ENCODE peak calls at places on chromosomes 4 and X, in nine cellular contexts. One of them, this sample, is unnamed.

GRCh38 chrX:106397788-106398538 is 213.8 kb upstream of the RADX start:
- DNase-seq in SW480: peak; percentile 20
- DNase-seq in GM10248: no peak
- DNase-seq in naive thymus-derived CD4-positive, alpha-beta T cell: no peak
- DNase-seq in activated CD4-positive, alpha-beta T cell treated with anti-CD3 and anti-CD28 coated beads, Interleukin-2, amount 50 U/mL, for 48 hours: no peak
- DNase-seq in activated CD8-positive, alpha-beta memory T cell treated with anti-CD3 and anti-CD28 coated beads for 4 hours: no peak
- DNase-seq in DMS153: no peak
- DNase-seq in NCI-H1417 treated with DMSO at 0.1 percent for 48 hours: no peak
- DNase-seq in cardiac fibroblast: peak; percentile 32
- DNase-seq in this sample: no peak

GRCh38 chr4:157050561-157050960 is 25.4 kb upstream of the GLRB start:
- DNase-seq in GM10248: no peak
- DNase-seq in DMS153: no peak
- DNase-seq in cardiac fibroblast: no peak
- DNase-seq in activated CD8-positive, alpha-beta memory T cell treated with anti-CD3 and anti-CD28 coated beads for 4 hours: no peak
- DNase-seq in naive thymus-derived CD4-positive, alpha-beta T cell: no peak
- DNase-seq in NCI-H1417 treated with DMSO at 0.1 percent for 48 hours: no peak
- DNase-seq in SW480: no peak
- DNase-seq in activated CD4-positive, alpha-beta T cell treated with anti-CD3 and anti-CD28 coated beads, Interleukin-2, amount 50 U/mL, for 48 hours: no peak
- DNase-seq in this sample: no peak

GRCh38 chrX:44514272-44514671 is 28.4 kb downstream of the FUNDC1 start:
- DNase-seq in GM10248: no peak
- DNase-seq in naive thymus-derived CD4-positive, alpha-beta T cell: no peak
- DNase-seq in NCI-H1417 treated with DMSO at 0.1 percent for 48 hours: no peak
- DNase-seq in SW480: no peak
- DNase-seq in DMS153: no peak
- DNase-seq in activated CD8-positive, alpha-beta memory T cell treated with anti-CD3 and anti-CD28 coated beads for 4 hours: no peak
- DNase-seq in cardiac fibroblast: no peak
- DNase-seq in activated CD4-positive, alpha-beta T cell treated with anti-CD3 and anti-CD28 coated beads, Interleukin-2, amount 50 U/mL, for 48 hours: no peak
- DNase-seq in this sample: no peak

GRCh38 chr4:139725236-139725635 is 59.6 kb downstream of the MGST2 start:
- DNase-seq in activated CD8-positive, alpha-beta memory T cell treated with anti-CD3 and anti-CD28 coated beads for 4 hours: no peak
- DNase-seq in activated CD4-positive, alpha-beta T cell treated with anti-CD3 and anti-CD28 coated beads, Interleukin-2, amount 50 U/mL, for 48 hours: no peak
- DNase-seq in NCI-H1417 treated with DMSO at 0.1 percent for 48 hours: no peak
- DNase-seq in DMS153: no peak
- DNase-seq in SW480: no peak
- DNase-seq in naive thymus-derived CD4-positive, alpha-beta T cell: no peak
- DNase-seq in cardiac fibroblast: no peak
- DNase-seq in GM10248: no peak
- DNase-seq in this sample: no peak

GRCh38 chrX:107677501-107677901 is 49.2 kb downstream of the PRPS1 start:
- DNase-seq in cardiac fibroblast: peak; percentile 39
- DNase-seq in DMS153: no peak
- DNase-seq in NCI-H1417 treated with DMSO at 0.1 percent for 48 hours: no peak
- DNase-seq in SW480: peak; percentile 33
- DNase-seq in activated CD8-positive, alpha-beta memory T cell treated with anti-CD3 and anti-CD28 coated beads for 4 hours: no peak
- DNase-seq in activated CD4-positive, alpha-beta T cell treated with anti-CD3 and anti-CD28 coated beads, Interleukin-2, amount 50 U/mL, for 48 hours: no peak
- DNase-seq in GM10248: no peak
- DNase-seq in naive thymus-derived CD4-positive, alpha-beta T cell: no peak
- DNase-seq in this sample: no peak

GRCh38 chr4:165288639-165289428 is 38.6 kb upstream of the MSMO1 start:
- DNase-seq in naive thymus-derived CD4-positive, alpha-beta T cell: no peak
- DNase-seq in activated CD4-positive, alpha-beta T cell treated with anti-CD3 and anti-CD28 coated beads, Interleukin-2, amount 50 U/mL, for 48 hours: no peak
- DNase-seq in SW480: peak; percentile 69
- DNase-seq in DMS153: no peak
- DNase-seq in cardiac fibroblast: peak; percentile 83
- DNase-seq in GM10248: no peak
- DNase-seq in activated CD8-positive, alpha-beta memory T cell treated with anti-CD3 and anti-CD28 coated beads for 4 hours: no peak
- DNase-seq in NCI-H1417 treated with DMSO at 0.1 percent for 48 hours: no peak
- DNase-seq in this sample: no peak

GRCh38 chr4:12636191-12636590 is 847.9 kb downstream of the RAB28 start:
- DNase-seq in naive thymus-derived CD4-positive, alpha-beta T cell: no peak
- DNase-seq in SW480: no peak
- DNase-seq in activated CD8-positive, alpha-beta memory T cell treated with anti-CD3 and anti-CD28 coated beads for 4 hours: no peak
- DNase-seq in GM10248: no peak
- DNase-seq in NCI-H1417 treated with DMSO at 0.1 percent for 48 hours: no peak
- DNase-seq in activated CD4-positive, alpha-beta T cell treated with anti-CD3 and anti-CD28 coated beads, Interleukin-2, amount 50 U/mL, for 48 hours: no peak
- DNase-seq in DMS153: no peak
- DNase-seq in cardiac fibroblast: no peak
- DNase-seq in this sample: no peak

GRCh38 chrX:49029876-49030275 is 13.3 kb downstream of the TFE3 start:
- DNase-seq in cardiac fibroblast: no peak
- DNase-seq in NCI-H1417 treated with DMSO at 0.1 percent for 48 hours: no peak
- DNase-seq in GM10248: no peak
- DNase-seq in activated CD8-positive, alpha-beta memory T cell treated with anti-CD3 and anti-CD28 coated beads for 4 hours: no peak
- DNase-seq in naive thymus-derived CD4-positive, alpha-beta T cell: no peak
- DNase-seq in activated CD4-positive, alpha-beta T cell treated with anti-CD3 and anti-CD28 coated beads, Interleukin-2, amount 50 U/mL, for 48 hours: no peak
- DNase-seq in SW480: peak; percentile 49
- DNase-seq in DMS153: no peak
- DNase-seq in this sample: no peak

GRCh38 chr4:1717129-1718094 is 3.7 kb downstream of the TMEM129 start:
- DNase-seq in activated CD8-positive, alpha-beta memory T cell treated with anti-CD3 and anti-CD28 coated beads for 4 hours: no peak
- DNase-seq in DMS153: no peak
- DNase-seq in NCI-H1417 treated with DMSO at 0.1 percent for 48 hours: peak; percentile 2
- DNase-seq in activated CD4-positive, alpha-beta T cell treated with anti-CD3 and anti-CD28 coated beads, Interleukin-2, amount 50 U/mL, for 48 hours: no peak
- DNase-seq in GM10248: no peak
- DNase-seq in naive thymus-derived CD4-positive, alpha-beta T cell: no peak
- DNase-seq in SW480: no peak
- DNase-seq in cardiac fibroblast: no peak
- DNase-seq in this sample: no peak

GRCh38 chr4:55549888-55550287 is 3.2 kb upstream of the CLOCK start:
- DNase-seq in NCI-H1417 treated with DMSO at 0.1 percent for 48 hours: no peak
- DNase-seq in DMS153: no peak
- DNase-seq in activated CD8-positive, alpha-beta memory T cell treated with anti-CD3 and anti-CD28 coated beads for 4 hours: no peak
- DNase-seq in GM10248: no peak
- DNase-seq in cardiac fibroblast: peak; percentile 7
- DNase-seq in activated CD4-positive, alpha-beta T cell treated with anti-CD3 and anti-CD28 coated beads, Interleukin-2, amount 50 U/mL, for 48 hours: no peak
- DNase-seq in SW480: peak; percentile 80
- DNase-seq in naive thymus-derived CD4-positive, alpha-beta T cell: no peak
- DNase-seq in this sample: no peak